ENCODE peak calls at places on chromosomes 4 and X, in four cellular contexts. R, V, S and Z are unnamed samples.

GRCh38 chrX:55450259-55450658 is 1.7 kb upstream of the MAGEH1 start:
- DNase-seq in R (no peak), V (no peak), S (no peak), Z (no peak)

GRCh38 chr4:13970349-13970748 is 342.8 kb upstream of the BOD1L1 start:
- DNase-seq in R (no peak), V (no peak), S (no peak), Z (no peak)

GRCh38 chr4:177356191-177356590 is 46.5 kb downstream of the NEIL3 start:
- DNase-seq in R (no peak), V (no peak), S (no peak), Z (no peak)

GRCh38 chr4:4995103-4995761 is 24.0 kb downstream of the CYTL1 start:
- DNase-seq in R (peak), V (peak), S (peak), Z (peak)

GRCh38 chr4:185016946-185017797 is 1.1 kb upstream of the HELT start:
- DNase-seq in R (no peak), V (no peak), S (no peak), Z (no peak)

GRCh38 chr4:153507679-153508073 is 41.5 kb downstream of the TMEM131L start:
- DNase-seq in R (no peak), V (no peak), S (no peak), Z (no peak)

GRCh38 chrX:68991691-68992345 is 163.0 kb downstream of the EFNB1 start:
- DNase-seq in R (no peak), V (no peak), S (no peak), Z (no peak)

GRCh38 chr4:133150643-133151300 is 1.7 kb downstream of the PCDH10 start:
- DNase-seq in R (peak), V (peak), S (no peak), Z (peak)

GRCh38 chr4:183175631-183176232 is 76.7 kb downstream of the WWC2 start:
- DNase-seq in R (no peak), V (no peak), S (no peak), Z (no peak)

GRCh38 chr4:155666701-155667537 is at the start of gene GUCY1A1:
- DNase-seq in R (peak), V (peak), S (peak), Z (peak)

GRCh38 chrX:80266979-80267378 is 153.3 kb upstream of the TENT5D start:
- DNase-seq in R (no peak), V (no peak), S (no peak), Z (no peak)

GRCh38 chr4:1035510-1035909 is 24.1 kb downstream of the FGFRL1 start:
- DNase-seq in R (peak), V (no peak), S (no peak), Z (no peak)

GRCh38 chrX:153408221-153408721 is 3.0 kb upstream of the ZFP92 start:
- DNase-seq in R (no peak), V (peak), S (no peak), Z (no peak)

GRCh38 chrX:9948406-9948805 is 18.8 kb upstream of the CLDN34 start:
- DNase-seq in R (no peak), V (no peak), S (no peak), Z (no peak)

GRCh38 chr4:10783351-10783750 is 98.8 kb upstream of the CLNK start:
- DNase-seq in R (no peak), V (no peak), S (no peak), Z (no peak)

GRCh38 chr4:99536848-99537247 is 26.0 kb downstream of the C4orf17 start:
- DNase-seq in R (no peak), V (no peak), S (no peak), Z (no peak)

GRCh38 chr4:37891221-37892159 is 606 bp downstream of the TBC1D1 start:
- DNase-seq in R (peak), V (peak), S (no peak), Z (peak)

GRCh38 chr4:34649716-34650115 is 1594.6 kb downstream of the ARAP2 start:
- DNase-seq in R (no peak), V (no peak), S (no peak), Z (no peak)

GRCh38 chrX:39984191-39984956 is 113.4 kb downstream of the BCOR start:
- DNase-seq in R (no peak), V (peak), S (no peak), Z (no peak)

GRCh38 chrX:11757729-11758399 is at the start of gene MSL3:
- DNase-seq in R (peak), V (peak), S (peak), Z (peak)

GRCh38 chr4:7904942-7905341 is 34.7 kb downstream of the AFAP1 start:
- DNase-seq in R (no peak), V (no peak), S (no peak), Z (peak)